ENCODE peak calls at places on chromosome 11, in seven cellular contexts. O, L, M, J, U, B and P are unnamed samples.

GRCh38 chr11:102323542-102324261 is 6.4 kb downstream of the BIRC3 start:
- DNase-seq in J (no peak), U (peak; percentile 84), M (no peak), B (peak; percentile 71), O (no peak), L (no peak), P (no peak)

GRCh38 chr11:44817207-44817944 is 90.6 kb downstream of the TSPAN18 start:
- DNase-seq in O (no peak), L (no peak), J (no peak), B (no peak), U (peak; percentile 27), M (no peak), P (no peak)

GRCh38 chr11:113373306-113373705 is 14.3 kb upstream of the ANKK1 start:
- DNase-seq in J (no peak), B (peak; percentile 74), L (no peak), M (no peak), U (peak; percentile 64), O (no peak), P (no peak)

GRCh38 chr11:57321996-57322880 is 2.5 kb downstream of the TNKS1BP1 start:
- DNase-seq in U (peak; percentile 98), M (peak; percentile 87), O (no peak), L (peak; percentile 97), B (peak; percentile 93), J (peak; percentile 30), P (no peak)

GRCh38 chr11:84384637-84385227 is 1098.6 kb upstream of the CCDC90B start:
- DNase-seq in L (no peak), M (no peak), O (no peak), B (peak; percentile 73), U (peak; percentile 34), J (no peak), P (peak; percentile 27)

GRCh38 chr11:72040497-72041363 is 39.6 kb downstream of the NUMA1 start:
- DNase-seq in U (peak; percentile 95), O (peak; percentile 68), B (peak; percentile 96), J (peak; percentile 32), L (peak; percentile 78), M (peak; percentile 95), P (peak; percentile 90)

GRCh38 chr11:69216609-69217008 is 60.9 kb downstream of the SMIM38 start:
- DNase-seq in J (no peak), L (no peak), U (peak; percentile 22), O (no peak), B (no peak), M (no peak), P (no peak)

GRCh38 chr11:104898685-104899013 is 389 bp upstream of the CASP12 start:
- DNase-seq in L (no peak), J (no peak), U (no peak), M (no peak), B (no peak), O (no peak), P (no peak)

GRCh38 chr11:102256251-102256650 is 61.0 kb upstream of the BIRC3 start:
- DNase-seq in O (no peak), U (peak; percentile 79), L (peak; percentile 91), M (no peak), J (no peak), B (peak; percentile 61), P (no peak)

GRCh38 chr11:100903284-100903683 is 216.2 kb downstream of the ARHGAP42 start:
- DNase-seq in J (no peak), O (no peak), M (no peak), B (no peak), L (no peak), U (no peak), P (no peak)

GRCh38 chr11:35617687-35618496 is at the start of gene FJX1:
- DNase-seq in L (peak; percentile 89), M (peak; percentile 61), U (peak; percentile 95), J (no peak), O (no peak), B (peak; percentile 86), P (peak; percentile 18)

GRCh38 chr11:46351606-46352005 is 4.3 kb downstream of the DGKZ start:
- DNase-seq in M (no peak), J (no peak), U (no peak), O (no peak), L (no peak), B (no peak), P (no peak)
- H3K4me3 ChIP-seq in M (peak overlapping the region; percentile 25), J (no peak overlapping the region), U (no peak overlapping the region), O (peak overlapping the region; percentile 66), L (no peak overlapping the region), B (no peak overlapping the region), P (no peak overlapping the region)

DNA sequence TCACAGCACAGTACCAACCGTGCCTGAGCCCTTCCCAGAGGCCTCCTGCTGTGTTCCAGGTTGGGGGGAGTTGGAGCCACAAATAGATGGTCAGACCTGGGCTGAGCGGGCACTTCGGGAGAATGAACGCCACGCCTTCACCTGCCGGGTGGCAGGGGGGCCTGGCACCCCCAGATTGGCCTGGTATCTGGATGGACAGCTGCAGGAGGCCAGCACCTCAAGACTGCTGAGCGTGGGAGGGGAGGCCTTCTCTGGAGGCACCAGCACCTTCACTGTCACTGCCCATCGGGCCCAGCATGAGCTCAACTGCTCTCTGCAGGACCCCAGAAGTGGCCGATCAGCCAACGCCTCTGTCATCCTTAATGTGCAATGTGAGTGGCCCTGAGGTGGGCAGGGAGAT is 1.1 kb downstream of the TMEM25 start:
- DNase-seq in B (no peak), O (no peak), M (no peak), U (no peak), J (no peak), L (no peak), P (no peak)
- H3K4me3 ChIP-seq in B (peak overlapping the region; percentile 93), O (no peak overlapping the region), M (no peak overlapping the region), U (peak overlapping the region; percentile 92), J (no peak overlapping the region), L (peak overlapping the region; percentile 90), P (no peak overlapping the region)

GRCh38 chr11:111264646-111265045 is 19.1 kb downstream of the POU2AF2 start:
- DNase-seq in O (no peak), L (no peak), J (no peak), M (no peak), B (no peak), U (no peak), P (no peak)

GRCh38 chr11:111259871-111260270 is 14.3 kb downstream of the POU2AF2 start:
- DNase-seq in O (no peak), U (peak; percentile 3), B (peak; percentile 21), L (no peak), M (no peak), J (no peak), P (no peak)

GRCh38 chr11:111260761-111261160 is 15.2 kb downstream of the POU2AF2 start:
- DNase-seq in O (no peak), J (no peak), M (no peak), L (no peak), U (no peak), B (no peak), P (peak; percentile 53)

GRCh38 chr11:111269146-111269868 is 23.8 kb downstream of the POU2AF2 start:
- DNase-seq in B (no peak), U (no peak), L (no peak), J (no peak), O (no peak), M (no peak), P (no peak)

DNA sequence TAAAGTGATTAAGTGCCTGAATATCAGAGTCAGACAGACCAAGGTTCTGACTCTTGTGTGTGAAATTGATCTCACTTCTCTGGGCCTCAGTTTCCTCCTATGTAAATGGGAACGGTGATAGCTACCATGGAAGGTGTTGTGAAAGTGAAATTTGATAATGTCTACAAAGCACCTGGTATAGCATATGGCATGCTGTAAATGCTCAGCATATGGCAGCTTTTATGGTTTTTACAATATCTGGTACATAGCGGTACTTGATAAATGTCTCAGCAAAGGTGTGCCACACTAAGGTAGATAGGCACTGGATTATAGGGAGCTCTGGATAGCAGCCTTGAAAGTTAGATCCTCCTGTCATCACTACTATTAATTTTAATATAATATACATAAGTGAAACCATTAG is 19.9 kb downstream of the POU2AF2 start:
- DNase-seq in B (no peak), U (no peak), L (no peak), J (no peak), O (no peak), M (no peak), P (no peak)
- H3K4me3 ChIP-seq in B (no peak overlapping the region), U (no peak overlapping the region), L (no peak overlapping the region), J (no peak overlapping the region), O (no peak overlapping the region), M (no peak overlapping the region), P (no peak overlapping the region)

GRCh38 chr11:34510673-34511072 is 2.9 kb downstream of the ELF5 start:
- DNase-seq in B (no peak), U (no peak), O (no peak), L (no peak), M (no peak), J (no peak), P (no peak)

GRCh38 chr11:34514050-34514449 is 456 bp upstream of the ELF5 start:
- DNase-seq in U (no peak), M (no peak), O (no peak), L (no peak), B (no peak), J (no peak), P (no peak)

GRCh38 chr11:34514597-34514996 is 1.0 kb upstream of the ELF5 start:
- DNase-seq in L (no peak), B (no peak), U (no peak), O (no peak), J (no peak), M (no peak), P (no peak)

GRCh38 chr11:34513674-34513995 is at the start of gene ELF5:
- DNase-seq in M (no peak), U (no peak), O (no peak), B (peak; percentile 9), J (no peak), L (no peak), P (no peak)

GRCh38 chr11:34512810-34513673 is 552 bp downstream of the ELF5 start:
- DNase-seq in U (peak; percentile 54), J (no peak), B (peak; percentile 70), M (peak; percentile 31), O (peak; percentile 10), L (no peak), P (peak; percentile 52)
- H3K4me3 ChIP-seq in U (no peak overlapping the region), J (no peak overlapping the region), B (no peak overlapping the region), M (no peak overlapping the region), O (no peak overlapping the region), L (no peak overlapping the region), P (no peak overlapping the region)

DNA sequence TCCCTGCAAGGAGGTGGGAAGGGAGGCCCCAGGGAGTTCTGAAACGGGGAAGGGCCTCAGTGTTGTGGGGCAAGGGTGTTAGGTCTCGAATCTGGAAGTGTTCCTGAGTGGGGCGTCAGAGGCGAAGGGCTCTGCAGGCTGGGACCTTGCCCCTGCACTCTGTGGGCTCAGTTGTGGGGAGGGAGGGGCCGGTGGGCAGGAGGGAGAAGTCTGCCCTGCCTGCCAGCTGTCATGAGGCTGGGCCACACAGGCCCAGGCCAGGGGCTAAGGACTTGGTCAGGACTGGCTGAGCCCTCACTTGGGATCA is at the start of gene CRACR2B:
- DNase-seq in O (no peak), U (no peak), B (no peak), M (no peak), L (no peak), J (no peak), P (no peak)
- H3K4me3 ChIP-seq in O (peak within 1 kb of the TSS; percentile 37), U (no peak within 1 kb of the TSS), B (peak within 1 kb of the TSS; percentile 76), M (peak within 1 kb of the TSS; percentile 69), L (peak within 1 kb of the TSS; percentile 24), J (peak within 1 kb of the TSS; percentile 43), P (peak within 1 kb of the TSS; percentile 40)

GRCh38 chr11:64090811-64091516 is 55.2 kb downstream of the FLRT1 start:
- DNase-seq in M (no peak), O (no peak), B (no peak), U (peak; percentile 43), L (no peak), J (no peak), P (peak; percentile 60)
- H3K4me3 ChIP-seq in M (no peak overlapping the region), O (no peak overlapping the region), B (no peak overlapping the region), U (no peak overlapping the region), L (no peak overlapping the region), J (no peak overlapping the region), P (peak overlapping the region; percentile 33)

GRCh38 chr11:18000760-18001159 is 12.1 kb downstream of the SERGEF start:
- DNase-seq in B (no peak), U (no peak), M (no peak), O (no peak), L (no peak), J (no peak), P (no peak)
- H3K4me3 ChIP-seq in B (no peak overlapping the region), U (no peak overlapping the region), M (no peak overlapping the region), O (no peak overlapping the region), L (no peak overlapping the region), J (no peak overlapping the region), P (no peak overlapping the region)